ENCODE peak calls at places on chromosomes 1 and 21, in nine cellular contexts. D is Peyer's patch; C is heart left ventricle; Y is IMR-90; H is HAP-1; L is CD8-positive, alpha-beta memory T cell; U is bronchial epithelial cell; F is H7; A is pancreas. N is an unnamed sample.

GRCh38 chr1:207911983-207912760 is 1.2 kb upstream of the CD34 start:
- DNase-seq in D (no peak), C (no peak), Y (no peak), H (no peak), L (no peak), U (peak), F (no peak), A (no peak), N (no peak)

GRCh38 chr1:158095737-158096335 is 84.9 kb upstream of the CD1D start:
- DNase-seq in D (peak), C (no peak), Y (peak), H (no peak), L (peak), U (peak), F (peak), A (no peak), N (peak)

GRCh38 chr1:53091841-53092645 is 30.0 kb downstream of the PODN start:
- DNase-seq in D (no peak), C (peak), Y (no peak), H (no peak), L (no peak), U (no peak), F (peak), A (peak), N (no peak)

GRCh38 chr1:43847882-43848281 is 85.7 kb upstream of the ARTN start:
- DNase-seq in D (no peak), C (no peak), Y (no peak), H (no peak), L (no peak), U (no peak), F (no peak), A (no peak), N (no peak)

GRCh38 chr1:98107256-98107655 is 186.4 kb upstream of the DPYD start:
- DNase-seq in D (no peak), C (no peak), Y (no peak), H (no peak), L (no peak), U (no peak), F (no peak), A (no peak), N (no peak)

GRCh38 chr21:24895885-24896734 is 711.2 kb downstream of the MRPL39 start:
- DNase-seq in D (no peak), C (no peak), Y (peak), H (peak), L (no peak), U (no peak), F (no peak), A (no peak), N (peak)

GRCh38 chr1:76289692-76290091 is 215.1 kb downstream of the ST6GALNAC3 start:
- DNase-seq in D (no peak), C (no peak), Y (no peak), H (no peak), L (no peak), U (no peak), F (no peak), A (no peak), N (no peak)

GRCh38 chr1:114390361-114390760 is 120.6 kb downstream of the TRIM33 start:
- DNase-seq in D (no peak), C (no peak), Y (no peak), H (no peak), L (no peak), U (no peak), F (no peak), A (no peak), N (no peak)

GRCh38 chr1:16141573-16142336 is 14.1 kb downstream of the EPHA2 start:
- DNase-seq in D (no peak), C (no peak), Y (no peak), H (no peak), L (no peak), U (no peak), F (peak), A (no peak), N (no peak)

GRCh38 chr1:31063636-31064035 is 1.9 kb downstream of the PUM1 start:
- DNase-seq in D (no peak), C (no peak), Y (peak), H (peak), L (peak), U (peak), F (no peak), A (no peak), N (no peak)
- H3K4me3 ChIP-seq in D (peak), C (peak), Y (peak), H (peak), L (peak), U (peak), F (peak), A (peak), N (peak)

DNA sequence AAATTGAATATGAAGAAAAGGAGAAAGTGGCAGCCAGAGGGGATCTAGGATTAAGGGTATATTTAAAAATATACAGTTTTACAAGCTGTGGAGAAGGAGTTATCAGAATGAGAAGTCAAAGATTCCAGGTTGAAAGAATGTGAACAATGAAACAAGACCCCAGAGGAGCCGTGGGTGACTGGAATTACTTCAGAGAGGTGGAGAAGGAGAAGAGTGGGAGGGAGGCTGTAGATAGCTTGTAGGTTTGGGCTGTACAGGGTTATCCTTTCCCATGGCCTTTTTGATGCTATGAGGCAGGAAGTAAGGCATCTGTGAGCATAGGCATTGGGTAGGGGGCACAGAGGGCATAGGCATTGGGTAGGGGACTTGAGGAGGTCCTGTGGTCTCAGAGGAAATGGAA is 5.2 kb upstream of the S100A11 start:
- DNase-seq in D (no peak), C (no peak), Y (no peak), H (no peak), L (no peak), U (no peak), F (no peak), A (no peak), N (no peak)
- H3K4me3 ChIP-seq in D (no peak), C (no peak), Y (no peak), H (no peak), L (no peak), U (no peak), F (no peak), A (no peak), N (no peak)

GRCh38 chr21:32574946-32575925 is 10.1 kb downstream of the TCP10L start:
- DNase-seq in D (no peak), C (no peak), Y (no peak), H (no peak), L (no peak), U (no peak), F (no peak), A (no peak), N (no peak)

GRCh38 chr21:32570456-32570855 is 14.9 kb downstream of the TCP10L start:
- DNase-seq in D (no peak), C (no peak), Y (no peak), H (no peak), L (no peak), U (no peak), F (no peak), A (no peak), N (no peak)

GRCh38 chr21:32576011-32576410 is 9.3 kb downstream of the TCP10L start:
- DNase-seq in D (no peak), C (no peak), Y (no peak), H (no peak), L (no peak), U (no peak), F (no peak), A (no peak), N (no peak)

GRCh38 chr21:32569261-32570230 is 15.8 kb downstream of the TCP10L start:
- DNase-seq in D (peak), C (peak), Y (peak), H (peak), L (peak), U (peak), F (peak), A (peak), N (peak)

GRCh38 chr21:32572574-32573420 is 12.5 kb downstream of the TCP10L start:
- DNase-seq in D (no peak), C (no peak), Y (no peak), H (no peak), L (no peak), U (peak), F (no peak), A (peak), N (no peak)
- H3K4me3 ChIP-seq in D (no peak), C (no peak), Y (no peak), H (no peak), L (no peak), U (peak), F (no peak), A (peak), N (no peak)

DNA sequence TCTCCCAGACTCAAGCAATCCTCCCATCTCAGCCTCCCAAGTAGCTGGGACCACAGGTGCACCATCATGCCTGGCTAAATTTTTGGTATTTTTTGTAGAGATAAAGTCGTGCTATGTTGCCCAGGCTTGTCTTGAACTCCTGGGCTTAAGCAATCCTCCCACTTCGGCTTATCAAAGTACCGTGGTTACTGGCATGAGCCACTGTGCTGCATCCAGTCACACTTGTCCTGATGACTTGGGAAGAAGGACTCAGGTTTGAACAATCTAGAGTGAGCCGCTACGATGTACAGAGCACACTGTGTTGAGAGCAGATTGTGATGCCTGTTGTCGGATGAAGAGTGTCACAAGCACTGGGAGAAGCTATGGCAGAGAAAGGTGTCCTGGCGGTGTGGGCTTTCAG is 27.2 kb downstream of the RNF187 start:
- DNase-seq in D (no peak), C (no peak), Y (no peak), H (no peak), L (no peak), U (peak), F (no peak), A (no peak), N (no peak)
- H3K4me3 ChIP-seq in D (no peak), C (no peak), Y (no peak), H (no peak), L (no peak), U (no peak), F (no peak), A (no peak), N (no peak)

DNA sequence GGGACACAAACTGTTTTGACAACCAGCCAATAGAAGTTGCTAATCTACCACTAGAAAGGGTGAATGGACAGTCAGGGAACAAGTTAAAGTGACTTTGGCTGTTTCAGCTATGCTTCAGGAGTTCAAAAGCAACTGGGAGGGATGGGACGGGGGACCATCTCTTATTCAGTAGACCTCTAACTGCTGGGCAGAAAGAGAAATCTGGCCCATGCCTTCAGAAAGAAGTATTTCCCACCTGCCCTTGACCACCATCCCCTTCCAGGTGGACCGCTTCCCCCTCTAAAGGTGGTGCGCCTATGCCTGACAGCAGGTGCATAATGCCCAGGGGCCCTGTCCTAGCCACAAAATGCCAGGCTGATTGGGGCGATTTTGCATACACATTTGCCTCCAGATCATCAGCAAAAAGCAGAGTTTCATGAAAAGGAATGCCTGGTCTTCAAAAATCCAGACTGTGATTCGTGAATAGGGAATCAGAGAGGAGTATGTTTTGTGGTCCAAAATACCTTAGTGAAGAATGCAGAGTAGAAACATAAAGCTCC is 5.1 kb downstream of the ITPKB start:
- DNase-seq in D (no peak), C (no peak), Y (peak), H (no peak), L (no peak), U (no peak), F (no peak), A (no peak), N (no peak)
- H3K4me3 ChIP-seq in D (peak), C (peak), Y (no peak), H (no peak), L (peak), U (no peak), F (no peak), A (peak), N (no peak)

DNA sequence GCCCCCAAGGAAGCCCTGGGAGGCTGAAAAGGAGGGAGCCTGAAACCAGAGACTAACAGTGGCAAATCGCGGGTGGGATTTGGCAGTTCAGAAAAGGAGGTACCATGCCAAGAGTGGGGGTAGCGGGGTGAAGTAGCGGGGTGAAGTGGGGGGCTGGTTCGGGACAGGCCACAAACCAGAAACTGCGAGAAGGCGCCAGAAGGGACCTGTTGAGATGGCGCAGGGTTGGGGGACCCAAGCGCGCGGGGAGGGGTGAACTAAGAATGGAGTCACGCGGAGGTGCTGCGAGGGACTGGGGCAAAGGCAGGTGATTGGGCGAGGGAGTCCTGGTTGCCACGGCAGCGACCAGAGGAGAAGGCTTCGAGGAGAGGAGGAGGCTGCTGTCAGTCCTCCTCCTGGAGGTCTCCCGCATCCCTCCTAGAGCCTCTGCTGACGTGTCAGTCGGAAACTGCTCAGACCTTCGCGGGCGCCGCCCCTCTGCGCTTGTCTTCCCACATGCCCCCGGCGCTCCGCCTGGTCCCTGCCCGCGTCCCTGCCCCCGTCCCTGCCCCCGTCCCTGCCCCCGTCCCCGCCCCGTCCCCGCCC is 438 bp upstream of the MIA3 start:
- DNase-seq in D (peak), C (peak), Y (peak), H (peak), L (peak), U (peak), F (peak), A (peak), N (peak)
- H3K4me3 ChIP-seq in D (peak), C (peak), Y (peak), H (peak), L (peak), U (peak), F (peak), A (peak), N (peak)

GRCh38 chr21:42443876-42444744 is 40.4 kb downstream of the UBASH3A start:
- DNase-seq in D (peak), C (no peak), Y (no peak), H (no peak), L (no peak), U (no peak), F (peak), A (no peak), N (no peak)

GRCh38 chr21:42443181-42443785 is 39.6 kb downstream of the UBASH3A start:
- DNase-seq in D (peak), C (no peak), Y (no peak), H (no peak), L (no peak), U (no peak), F (no peak), A (no peak), N (no peak)

GRCh38 chr21:42446531-42446930 is 42.8 kb downstream of the UBASH3A start:
- DNase-seq in D (no peak), C (no peak), Y (no peak), H (no peak), L (no peak), U (no peak), F (no peak), A (no peak), N (no peak)

GRCh38 chr21:42445311-42445710 is 41.6 kb downstream of the UBASH3A start:
- DNase-seq in D (peak), C (no peak), Y (no peak), H (no peak), L (no peak), U (no peak), F (no peak), A (no peak), N (no peak)

GRCh38 chr21:42444745-42445059 is 41.0 kb downstream of the UBASH3A start:
- DNase-seq in D (no peak), C (no peak), Y (no peak), H (no peak), L (no peak), U (no peak), F (no peak), A (no peak), N (no peak)
- H3K4me3 ChIP-seq in D (no peak), C (no peak), Y (no peak), H (no peak), L (no peak), U (no peak), F (no peak), A (no peak), N (no peak)

GRCh38 chr1:77639056-77639455 is 43.4 kb downstream of the ZZZ3 start:
- DNase-seq in D (no peak), C (no peak), Y (peak), H (no peak), L (no peak), U (peak), F (no peak), A (no peak), N (no peak)
- H3K4me3 ChIP-seq in D (no peak), C (no peak), Y (no peak), H (no peak), L (no peak), U (no peak), F (no peak), A (no peak), N (no peak)

DNA sequence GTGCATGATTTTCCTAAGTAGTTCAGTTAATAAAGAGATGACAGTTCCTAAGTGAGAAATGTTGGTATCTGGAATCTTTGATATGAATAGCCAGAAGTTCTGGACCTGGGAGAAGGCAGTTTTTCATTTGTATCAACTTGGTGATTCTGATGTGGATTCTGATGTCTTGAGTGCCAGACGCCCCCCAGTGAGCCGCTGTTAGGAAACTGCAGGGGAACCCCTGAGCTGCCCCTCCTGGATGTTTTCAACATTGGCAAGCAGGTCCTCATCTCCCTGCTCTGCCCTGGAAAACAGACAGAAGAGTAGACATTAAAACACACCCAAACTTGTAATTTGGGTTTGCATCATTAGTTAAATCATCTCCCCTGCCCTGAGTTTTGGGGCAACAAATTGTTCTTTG is 7.4 kb downstream of the ETS2 start:
- DNase-seq in D (no peak), C (no peak), Y (no peak), H (no peak), L (no peak), U (no peak), F (no peak), A (no peak), N (no peak)
- H3K4me3 ChIP-seq in D (peak), C (no peak), Y (no peak), H (no peak), L (no peak), U (no peak), F (no peak), A (no peak), N (no peak)